ENCODE peak calls at places on chromosomes 12 and 14, in eight cellular contexts. One of them, this sample, is unnamed.

GRCh38 chr14:70186826-70187483 is 1.8 kb downstream of the SLC8A3 start:
- DNase-seq in neural progenitor cell: peak; percentile 49
- DNase-seq in fibroblast of villous mesenchyme: no peak
- DNase-seq in WERI-Rb-1: peak; percentile 21
- DNase-seq in mucosa of descending colon: peak; percentile 4
- DNase-seq in mesenchymal stem cell: no peak
- DNase-seq in esophagus squamous epithelium: no peak
- DNase-seq in transverse colon: peak; percentile 10
- DNase-seq in this sample: peak; percentile 2

GRCh38 chr14:69617796-69618195 is 6.4 kb downstream of the SUSD6 start:
- DNase-seq in neural progenitor cell: no peak
- DNase-seq in fibroblast of villous mesenchyme: no peak
- DNase-seq in WERI-Rb-1: no peak
- DNase-seq in mucosa of descending colon: no peak
- DNase-seq in mesenchymal stem cell: no peak
- DNase-seq in esophagus squamous epithelium: no peak
- DNase-seq in transverse colon: no peak
- DNase-seq in this sample: no peak

GRCh38 chr12:23028158-23028802 is 403.3 kb downstream of the ETNK1 start:
- DNase-seq in neural progenitor cell: no peak
- DNase-seq in fibroblast of villous mesenchyme: no peak
- DNase-seq in WERI-Rb-1: no peak
- DNase-seq in mucosa of descending colon: no peak
- DNase-seq in mesenchymal stem cell: no peak
- DNase-seq in esophagus squamous epithelium: no peak
- DNase-seq in transverse colon: no peak
- DNase-seq in this sample: no peak

GRCh38 chr12:11580125-11580751 is 69.2 kb upstream of the ETV6 start:
- DNase-seq in neural progenitor cell: no peak
- DNase-seq in fibroblast of villous mesenchyme: peak; percentile 74
- DNase-seq in WERI-Rb-1: no peak
- DNase-seq in mucosa of descending colon: peak; percentile 16
- DNase-seq in mesenchymal stem cell: peak; percentile 74
- DNase-seq in esophagus squamous epithelium: no peak
- DNase-seq in transverse colon: no peak
- DNase-seq in this sample: peak; percentile 88

GRCh38 chr14:92760524-92760805 is 12.0 kb upstream of the LGMN start:
- DNase-seq in neural progenitor cell: no peak
- DNase-seq in fibroblast of villous mesenchyme: no peak
- DNase-seq in WERI-Rb-1: no peak
- DNase-seq in mucosa of descending colon: no peak
- DNase-seq in mesenchymal stem cell: no peak
- DNase-seq in esophagus squamous epithelium: no peak
- DNase-seq in transverse colon: no peak
- DNase-seq in this sample: no peak

GRCh38 chr12:3492868-3493224 is 1.8 kb downstream of the PRMT8 start:
- DNase-seq in neural progenitor cell: no peak
- DNase-seq in fibroblast of villous mesenchyme: no peak
- DNase-seq in WERI-Rb-1: peak; percentile 15
- DNase-seq in mucosa of descending colon: no peak
- DNase-seq in mesenchymal stem cell: no peak
- DNase-seq in esophagus squamous epithelium: no peak
- DNase-seq in transverse colon: no peak
- DNase-seq in this sample: no peak

GRCh38 chr12:4417471-4417870 is 28.1 kb downstream of the FGF6 start:
- DNase-seq in neural progenitor cell: peak; percentile 76
- DNase-seq in fibroblast of villous mesenchyme: no peak
- DNase-seq in WERI-Rb-1: peak; percentile 63
- DNase-seq in mucosa of descending colon: no peak
- DNase-seq in mesenchymal stem cell: no peak
- DNase-seq in esophagus squamous epithelium: no peak
- DNase-seq in transverse colon: no peak
- DNase-seq in this sample: no peak

GRCh38 chr12:103751600-103751999 is 89.4 kb downstream of the NT5DC3 start:
- DNase-seq in neural progenitor cell: no peak
- DNase-seq in fibroblast of villous mesenchyme: no peak
- DNase-seq in WERI-Rb-1: no peak
- DNase-seq in mucosa of descending colon: no peak
- DNase-seq in mesenchymal stem cell: no peak
- DNase-seq in esophagus squamous epithelium: no peak
- DNase-seq in transverse colon: no peak
- DNase-seq in this sample: peak; percentile 30

GRCh38 chr12:5548152-5548933 is 116.4 kb downstream of the NTF3 start:
- DNase-seq in neural progenitor cell: no peak
- DNase-seq in fibroblast of villous mesenchyme: no peak
- DNase-seq in WERI-Rb-1: no peak
- DNase-seq in mucosa of descending colon: peak; percentile 40
- DNase-seq in mesenchymal stem cell: no peak
- DNase-seq in esophagus squamous epithelium: no peak
- DNase-seq in transverse colon: peak; percentile 16
- DNase-seq in this sample: no peak

GRCh38 chr14:71645656-71646055 is 286.6 kb upstream of the RGS6 start:
- DNase-seq in neural progenitor cell: no peak
- DNase-seq in fibroblast of villous mesenchyme: peak; percentile 70
- DNase-seq in WERI-Rb-1: no peak
- DNase-seq in mucosa of descending colon: no peak
- DNase-seq in mesenchymal stem cell: no peak
- DNase-seq in esophagus squamous epithelium: no peak
- DNase-seq in transverse colon: no peak
- DNase-seq in this sample: peak; percentile 89

GRCh38 chr12:110917467-110917866 is 2.9 kb downstream of the MYL2 start:
- DNase-seq in neural progenitor cell: no peak
- DNase-seq in fibroblast of villous mesenchyme: peak; percentile 7
- DNase-seq in WERI-Rb-1: no peak
- DNase-seq in mucosa of descending colon: no peak
- DNase-seq in mesenchymal stem cell: peak; percentile 20
- DNase-seq in esophagus squamous epithelium: no peak
- DNase-seq in transverse colon: no peak
- DNase-seq in this sample: peak; percentile 26

GRCh38 chr12:68364893-68365725 is 32.9 kb upstream of the MDM1 start:
- DNase-seq in neural progenitor cell: peak; percentile 76
- DNase-seq in fibroblast of villous mesenchyme: peak; percentile 99
- DNase-seq in WERI-Rb-1: no peak
- DNase-seq in mucosa of descending colon: peak; percentile 92
- DNase-seq in mesenchymal stem cell: peak; percentile 99
- DNase-seq in esophagus squamous epithelium: peak; percentile 66
- DNase-seq in transverse colon: peak; percentile 92
- DNase-seq in this sample: peak; percentile 99

GRCh38 chr14:82501554-82501953 is 967.9 kb upstream of the SEL1L start:
- DNase-seq in neural progenitor cell: no peak
- DNase-seq in fibroblast of villous mesenchyme: no peak
- DNase-seq in WERI-Rb-1: peak; percentile 69
- DNase-seq in mucosa of descending colon: no peak
- DNase-seq in mesenchymal stem cell: no peak
- DNase-seq in esophagus squamous epithelium: no peak
- DNase-seq in transverse colon: no peak
- DNase-seq in this sample: no peak

GRCh38 chr14:79254069-79254775 is 957.1 kb downstream of the DIO2 start:
- DNase-seq in neural progenitor cell: no peak
- DNase-seq in fibroblast of villous mesenchyme: peak; percentile 9
- DNase-seq in WERI-Rb-1: no peak
- DNase-seq in mucosa of descending colon: no peak
- DNase-seq in mesenchymal stem cell: peak; percentile 33
- DNase-seq in esophagus squamous epithelium: no peak
- DNase-seq in transverse colon: no peak
- DNase-seq in this sample: peak; percentile 18

GRCh38 chr12:121793501-121793835 is at the start of gene RHOF:
- DNase-seq in neural progenitor cell: peak; percentile 80
- DNase-seq in fibroblast of villous mesenchyme: no peak
- DNase-seq in WERI-Rb-1: no peak
- DNase-seq in mucosa of descending colon: peak; percentile 70
- DNase-seq in mesenchymal stem cell: no peak
- DNase-seq in esophagus squamous epithelium: no peak
- DNase-seq in transverse colon: peak; percentile 73
- DNase-seq in this sample: no peak

GRCh38 chr14:102819176-102819628 is 42.0 kb downstream of the TRAF3 start:
- DNase-seq in neural progenitor cell: no peak
- DNase-seq in fibroblast of villous mesenchyme: no peak
- DNase-seq in WERI-Rb-1: no peak
- DNase-seq in mucosa of descending colon: peak; percentile 61
- DNase-seq in mesenchymal stem cell: no peak
- DNase-seq in esophagus squamous epithelium: no peak
- DNase-seq in transverse colon: peak; percentile 72
- DNase-seq in this sample: peak; percentile 31

GRCh38 chr12:74897425-74898211 is 312.0 kb downstream of the KCNC2 start:
- DNase-seq in neural progenitor cell: no peak
- DNase-seq in fibroblast of villous mesenchyme: no peak
- DNase-seq in WERI-Rb-1: no peak
- DNase-seq in mucosa of descending colon: no peak
- DNase-seq in mesenchymal stem cell: no peak
- DNase-seq in esophagus squamous epithelium: no peak
- DNase-seq in transverse colon: no peak
- DNase-seq in this sample: no peak

GRCh38 chr12:121774968-121775474 is 18.5 kb downstream of the RHOF start:
- DNase-seq in neural progenitor cell: peak; percentile 45
- DNase-seq in fibroblast of villous mesenchyme: no peak
- DNase-seq in WERI-Rb-1: no peak
- DNase-seq in mucosa of descending colon: no peak
- DNase-seq in mesenchymal stem cell: no peak
- DNase-seq in esophagus squamous epithelium: no peak
- DNase-seq in transverse colon: no peak
- DNase-seq in this sample: no peak

GRCh38 chr12:78671295-78671694 is 193.3 kb upstream of the SYT1 start:
- DNase-seq in neural progenitor cell: no peak
- DNase-seq in fibroblast of villous mesenchyme: peak; percentile 67
- DNase-seq in WERI-Rb-1: no peak
- DNase-seq in mucosa of descending colon: no peak
- DNase-seq in mesenchymal stem cell: peak; percentile 47
- DNase-seq in esophagus squamous epithelium: no peak
- DNase-seq in transverse colon: no peak
- DNase-seq in this sample: peak; percentile 33

GRCh38 chr14:67416810-67417209 is 4.8 kb upstream of the PLEK2 start:
- DNase-seq in neural progenitor cell: no peak
- DNase-seq in fibroblast of villous mesenchyme: no peak
- DNase-seq in WERI-Rb-1: no peak
- DNase-seq in mucosa of descending colon: no peak
- DNase-seq in mesenchymal stem cell: no peak
- DNase-seq in esophagus squamous epithelium: no peak
- DNase-seq in transverse colon: no peak
- DNase-seq in this sample: no peak

GRCh38 chr14:79856357-79856756 is 354.9 kb downstream of the DIO2 start:
- DNase-seq in neural progenitor cell: no peak
- DNase-seq in fibroblast of villous mesenchyme: peak; percentile 24
- DNase-seq in WERI-Rb-1: no peak
- DNase-seq in mucosa of descending colon: no peak
- DNase-seq in mesenchymal stem cell: no peak
- DNase-seq in esophagus squamous epithelium: no peak
- DNase-seq in transverse colon: no peak
- DNase-seq in this sample: peak; percentile 8

GRCh38 chr12:94390130-94390485 is 69.6 kb downstream of the CEP83 start:
- DNase-seq in neural progenitor cell: no peak
- DNase-seq in fibroblast of villous mesenchyme: no peak
- DNase-seq in WERI-Rb-1: no peak
- DNase-seq in mucosa of descending colon: no peak
- DNase-seq in mesenchymal stem cell: no peak
- DNase-seq in esophagus squamous epithelium: no peak
- DNase-seq in transverse colon: no peak
- DNase-seq in this sample: no peak
- H3K4me3 ChIP-seq in neural progenitor cell: peak overlapping the region; percentile 32
- H3K4me3 ChIP-seq in fibroblast of villous mesenchyme: no peak overlapping the region
- H3K4me3 ChIP-seq in WERI-Rb-1: no peak overlapping the region
- H3K4me3 ChIP-seq in mucosa of descending colon: no peak overlapping the region
- H3K4me3 ChIP-seq in mesenchymal stem cell: no peak overlapping the region
- H3K4me3 ChIP-seq in esophagus squamous epithelium: no peak overlapping the region
- H3K4me3 ChIP-seq in transverse colon: no peak overlapping the region
- H3K4me3 ChIP-seq in this sample: no peak overlapping the region

DNA sequence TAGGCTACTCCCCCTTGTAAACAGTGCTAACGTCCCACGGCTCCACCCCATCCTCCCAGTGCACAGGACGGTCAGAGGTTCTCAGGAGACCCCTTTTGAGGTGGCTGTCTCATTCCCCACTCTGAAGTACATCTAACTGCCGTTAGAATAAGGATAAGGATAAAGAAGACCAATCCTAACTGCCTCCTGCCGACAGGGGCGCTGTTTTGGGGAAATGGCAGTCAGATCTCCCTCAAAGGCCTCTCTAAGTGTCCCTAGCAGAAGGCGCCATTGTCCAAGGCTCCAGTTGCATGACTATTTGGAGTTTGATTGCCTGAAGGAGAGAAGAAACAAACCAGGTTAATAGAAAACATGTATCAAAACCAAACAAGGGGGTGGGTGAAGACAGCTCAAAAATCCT is 29.1 kb upstream of the KLRB1 start:
- DNase-seq in neural progenitor cell: no peak
- DNase-seq in fibroblast of villous mesenchyme: no peak
- DNase-seq in WERI-Rb-1: no peak
- DNase-seq in mucosa of descending colon: no peak
- DNase-seq in mesenchymal stem cell: no peak
- DNase-seq in esophagus squamous epithelium: no peak
- DNase-seq in transverse colon: no peak
- DNase-seq in this sample: no peak
- H3K4me3 ChIP-seq in neural progenitor cell: no peak overlapping the region
- H3K4me3 ChIP-seq in fibroblast of villous mesenchyme: no peak overlapping the region
- H3K4me3 ChIP-seq in WERI-Rb-1: no peak overlapping the region
- H3K4me3 ChIP-seq in mucosa of descending colon: no peak overlapping the region
- H3K4me3 ChIP-seq in mesenchymal stem cell: no peak overlapping the region
- H3K4me3 ChIP-seq in esophagus squamous epithelium: no peak overlapping the region
- H3K4me3 ChIP-seq in transverse colon: no peak overlapping the region
- H3K4me3 ChIP-seq in this sample: no peak overlapping the region

GRCh38 chr12:563899-564298 is 99.3 kb downstream of the NINJ2 start:
- DNase-seq in neural progenitor cell: no peak
- DNase-seq in fibroblast of villous mesenchyme: no peak
- DNase-seq in WERI-Rb-1: no peak
- DNase-seq in mucosa of descending colon: no peak
- DNase-seq in mesenchymal stem cell: no peak
- DNase-seq in esophagus squamous epithelium: no peak
- DNase-seq in transverse colon: no peak
- DNase-seq in this sample: no peak

GRCh38 chr12:563250-563781 is 99.9 kb downstream of the NINJ2 start:
- DNase-seq in neural progenitor cell: no peak
- DNase-seq in fibroblast of villous mesenchyme: no peak
- DNase-seq in WERI-Rb-1: no peak
- DNase-seq in mucosa of descending colon: no peak
- DNase-seq in mesenchymal stem cell: no peak
- DNase-seq in esophagus squamous epithelium: no peak
- DNase-seq in transverse colon: no peak
- DNase-seq in this sample: peak; percentile 40

GRCh38 chr12:561908-562593 is 101.2 kb downstream of the NINJ2 start:
- DNase-seq in neural progenitor cell: no peak
- DNase-seq in fibroblast of villous mesenchyme: no peak
- DNase-seq in WERI-Rb-1: no peak
- DNase-seq in mucosa of descending colon: no peak
- DNase-seq in mesenchymal stem cell: no peak
- DNase-seq in esophagus squamous epithelium: peak; percentile 35
- DNase-seq in transverse colon: no peak
- DNase-seq in this sample: no peak

GRCh38 chr12:561116-561705 is 101.5 kb downstream of the B4GALNT3 start:
- DNase-seq in neural progenitor cell: no peak
- DNase-seq in fibroblast of villous mesenchyme: no peak
- DNase-seq in WERI-Rb-1: no peak
- DNase-seq in mucosa of descending colon: no peak
- DNase-seq in mesenchymal stem cell: no peak
- DNase-seq in esophagus squamous epithelium: no peak
- DNase-seq in transverse colon: no peak
- DNase-seq in this sample: no peak

GRCh38 chr12:562634-563033 is 100.6 kb downstream of the NINJ2 start:
- DNase-seq in neural progenitor cell: no peak
- DNase-seq in fibroblast of villous mesenchyme: no peak
- DNase-seq in WERI-Rb-1: no peak
- DNase-seq in mucosa of descending colon: no peak
- DNase-seq in mesenchymal stem cell: no peak
- DNase-seq in esophagus squamous epithelium: no peak
- DNase-seq in transverse colon: no peak
- DNase-seq in this sample: no peak
- H3K4me3 ChIP-seq in neural progenitor cell: no peak overlapping the region
- H3K4me3 ChIP-seq in fibroblast of villous mesenchyme: no peak overlapping the region
- H3K4me3 ChIP-seq in WERI-Rb-1: no peak overlapping the region
- H3K4me3 ChIP-seq in mucosa of descending colon: no peak overlapping the region
- H3K4me3 ChIP-seq in mesenchymal stem cell: no peak overlapping the region
- H3K4me3 ChIP-seq in esophagus squamous epithelium: peak overlapping the region; percentile 9
- H3K4me3 ChIP-seq in transverse colon: no peak overlapping the region
- H3K4me3 ChIP-seq in this sample: no peak overlapping the region

GRCh38 chr14:104158827-104159798 is 20.7 kb downstream of the KIF26A start:
- DNase-seq in neural progenitor cell: peak; percentile 45
- DNase-seq in fibroblast of villous mesenchyme: no peak
- DNase-seq in WERI-Rb-1: no peak
- DNase-seq in mucosa of descending colon: no peak
- DNase-seq in mesenchymal stem cell: no peak
- DNase-seq in esophagus squamous epithelium: no peak
- DNase-seq in transverse colon: no peak
- DNase-seq in this sample: no peak
- H3K4me3 ChIP-seq in neural progenitor cell: no peak overlapping the region
- H3K4me3 ChIP-seq in fibroblast of villous mesenchyme: no peak overlapping the region
- H3K4me3 ChIP-seq in WERI-Rb-1: no peak overlapping the region
- H3K4me3 ChIP-seq in mucosa of descending colon: no peak overlapping the region
- H3K4me3 ChIP-seq in mesenchymal stem cell: no peak overlapping the region
- H3K4me3 ChIP-seq in esophagus squamous epithelium: no peak overlapping the region
- H3K4me3 ChIP-seq in transverse colon: no peak overlapping the region
- H3K4me3 ChIP-seq in this sample: no peak overlapping the region

This sample was measured in AG10803.